ENCODE peak calls at places on chromosome 6, in seven cellular contexts. L is lower lobe of right lung, W is K562, N is osteoblast, Y is A549, T is heart left ventricle, E is upper lobe of right lung. X is an unnamed sample.

GRCh38 chr6:121413831-121414368 is 21.5 kb upstream of the GJA1 start:
- DNase-seq in L (no peak), W (no peak), N (peak; percentile 85), Y (no peak), T (no peak), E (no peak), X (no peak)

GRCh38 chr6:3418521-3419060 is 38.3 kb downstream of the SLC22A23 start:
- DNase-seq in L (no peak), W (no peak), N (no peak), Y (no peak), T (no peak), E (no peak), X (no peak)

GRCh38 chr6:99151634-99152344 is 197.7 kb downstream of the FAXC start:
- DNase-seq in L (peak; percentile 48), W (peak; percentile 54), N (no peak), Y (peak; percentile 40), T (no peak), E (peak; percentile 67), X (peak; percentile 33)

GRCh38 chr6:33081098-33081824 is 5.5 kb downstream of the HLA-DPB1 start:
- DNase-seq in L (no peak), W (no peak), N (no peak), Y (no peak), T (no peak), E (no peak), X (no peak)

GRCh38 chr6:105357147-105357546 is 45.7 kb downstream of the PREP start:
- DNase-seq in L (no peak), W (no peak), N (no peak), Y (no peak), T (no peak), E (no peak), X (no peak)

GRCh38 chr6:29502597-29502996 is 14.8 kb upstream of the MAS1L start:
- DNase-seq in L (no peak), W (no peak), N (no peak), Y (no peak), T (no peak), E (no peak), X (no peak)

GRCh38 chr6:63492476-63492875 is 79.8 kb upstream of the LOC128125822 start:
- DNase-seq in L (no peak), W (no peak), N (no peak), Y (peak; percentile 12), T (no peak), E (no peak), X (no peak)

GRCh38 chr6:32416031-32416430 is 9.1 kb upstream of the BTNL2 start:
- DNase-seq in L (no peak), W (no peak), N (no peak), Y (no peak), T (no peak), E (no peak), X (no peak)

GRCh38 chr6:118537579-118537978 is 10.5 kb upstream of the PLN start:
- DNase-seq in L (no peak), W (peak; percentile 15), N (peak; percentile 61), Y (no peak), T (no peak), E (no peak), X (no peak)

GRCh38 chr6:100617633-100618348 is 153.1 kb upstream of the SIM1 start:
- DNase-seq in L (no peak), W (no peak), N (no peak), Y (peak; percentile 6), T (no peak), E (no peak), X (no peak)

GRCh38 chr6:82773061-82773717 is 292.5 kb downstream of the UBE3D start:
- DNase-seq in L (no peak), W (no peak), N (no peak), Y (no peak), T (no peak), E (no peak), X (no peak)

GRCh38 chr6:6564154-6564553 is 24.4 kb upstream of the LY86 start:
- DNase-seq in L (no peak), W (no peak), N (no peak), Y (no peak), T (no peak), E (no peak), X (no peak)

GRCh38 chr6:160035693-160036330 is 66.9 kb downstream of the IGF2R start:
- DNase-seq in L (no peak), W (no peak), N (no peak), Y (no peak), T (no peak), E (no peak), X (no peak)

GRCh38 chr6:113684382-113684901 is 172.7 kb upstream of the MARCKS start:
- DNase-seq in L (no peak), W (no peak), N (peak; percentile 13), Y (no peak), T (no peak), E (no peak), X (no peak)

GRCh38 chr6:111788779-111789276 is 84.4 kb downstream of the FYN start:
- DNase-seq in L (no peak), W (peak; percentile 66), N (no peak), Y (no peak), T (no peak), E (no peak), X (peak; percentile 10)

GRCh38 chr6:45746046-45746445 is 269.6 kb downstream of the CLIC5 start:
- DNase-seq in L (no peak), W (no peak), N (no peak), Y (no peak), T (no peak), E (no peak), X (no peak)

GRCh38 chr6:14441371-14441781 is 323.8 kb downstream of the CD83 start:
- DNase-seq in L (no peak), W (no peak), N (no peak), Y (no peak), T (peak; percentile 36), E (no peak), X (peak; percentile 71)

GRCh38 chr6:27545271-27546046 is 72.6 kb upstream of the ZNF184 start:
- DNase-seq in L (no peak), W (peak; percentile 52), N (no peak), Y (peak; percentile 93), T (no peak), E (no peak), X (peak; percentile 47)

GRCh38 chr6:158000530-158001307 is 19.1 kb downstream of the SYNJ2 start:
- DNase-seq in L (peak; percentile 32), W (no peak), N (no peak), Y (no peak), T (no peak), E (no peak), X (no peak)

GRCh38 chr6:129634411-129635230 is 75.4 kb downstream of the ARHGAP18 start:
- DNase-seq in L (no peak), W (no peak), N (no peak), Y (no peak), T (no peak), E (no peak), X (no peak)

GRCh38 chr6:158752613-158753012 is 66.6 kb downstream of the EZR start:
- DNase-seq in L (no peak), W (no peak), N (no peak), Y (no peak), T (peak; percentile 50), E (no peak), X (no peak)

GRCh38 chr6:72999995-73000394 is 225.3 kb downstream of the KHDC1L start:
- DNase-seq in L (no peak), W (no peak), N (no peak), Y (no peak), T (no peak), E (no peak), X (no peak)

GRCh38 chr6:157060440-157060949 is 262.8 kb downstream of the TMEM242 start:
- DNase-seq in L (no peak), W (no peak), N (peak; percentile 26), Y (no peak), T (no peak), E (no peak), X (no peak)

GRCh38 chr6:11370191-11371018 is 137.9 kb upstream of the NEDD9 start:
- DNase-seq in L (no peak), W (no peak), N (no peak), Y (no peak), T (peak; percentile 64), E (no peak), X (no peak)

GRCh38 chr6:91480397-91480796 is 893.5 kb upstream of the MAP3K7 start:
- DNase-seq in L (no peak), W (no peak), N (no peak), Y (no peak), T (no peak), E (no peak), X (no peak)

GRCh38 chr6:90202156-90202555 is 94.5 kb downstream of the BACH2 start:
- DNase-seq in L (no peak), W (no peak), N (no peak), Y (no peak), T (no peak), E (no peak), X (no peak)

GRCh38 chr6:373773-374724 is 17.5 kb upstream of the IRF4 start:
- DNase-seq in L (no peak), W (no peak), N (peak; percentile 91), Y (no peak), T (no peak), E (no peak), X (no peak)
- H3K9me3 ChIP-seq in L (no peaks in the 10 kb centered on the region), W (no peaks in the 10 kb centered on the region), N (no peaks in the 10 kb centered on the region), Y (no peaks in the 10 kb centered on the region), T (no peaks in the 10 kb centered on the region), E (no peaks in the 10 kb centered on the region), X (peaks cover 25% of the 10 kb centered on the region)

GRCh38 chr6:54100411-54101006 is 10.7 kb upstream of the MLIP start:
- DNase-seq in L (no peak), W (no peak), N (no peak), Y (no peak), T (no peak), E (no peak), X (no peak)
- H3K4me1 ChIP-seq in L (no peaks in the 10 kb centered on the region), W (no peaks in the 10 kb centered on the region), N (no peaks in the 10 kb centered on the region), Y (no peaks in the 10 kb centered on the region), T (no peaks in the 10 kb centered on the region), E (no peaks in the 10 kb centered on the region), X (no peaks in the 10 kb centered on the region)

GRCh38 chr6:22132662-22133061 is 164.2 kb downstream of the PRL start:
- DNase-seq in L (no peak), W (no peak), N (no peak), Y (no peak), T (no peak), E (no peak), X (no peak)
- H3K9me3 ChIP-seq in L (no peaks in the 10 kb centered on the region), W (no peaks in the 10 kb centered on the region), N (no peaks in the 10 kb centered on the region), Y (peaks cover 6% of the 10 kb centered on the region), T (no peaks in the 10 kb centered on the region), E (no peaks in the 10 kb centered on the region), X (no peaks in the 10 kb centered on the region)

DNA sequence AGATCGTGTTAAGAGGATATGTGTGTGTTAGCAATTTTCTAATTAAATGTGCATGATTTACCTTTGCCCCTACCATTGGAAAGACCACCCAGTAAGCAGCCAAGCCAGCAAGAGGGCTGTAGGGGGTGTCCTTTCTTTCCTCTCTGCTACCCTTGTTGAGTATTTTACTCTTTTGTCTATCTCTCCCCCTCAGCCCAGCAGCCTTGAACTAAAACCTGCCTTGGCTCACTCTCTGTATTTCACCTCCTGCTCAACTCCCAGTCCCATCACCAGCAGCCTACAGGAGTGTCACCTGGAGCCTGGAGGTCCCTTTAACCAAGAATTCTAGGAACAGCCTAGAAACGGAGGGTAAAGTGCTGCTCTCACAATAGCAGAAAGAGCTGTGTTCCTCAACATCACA is 81.0 kb downstream of the HIVEP2 start:
- DNase-seq in L (no peak), W (no peak), N (no peak), Y (no peak), T (no peak), E (no peak), X (no peak)
- H3K4me1 ChIP-seq in L (peaks cover 29% of the 10 kb centered on the region), W (no peaks in the 10 kb centered on the region), N (no peaks in the 10 kb centered on the region), Y (peaks cover 1% of the 10 kb centered on the region), T (peaks cover 7% of the 10 kb centered on the region), E (peaks cover 22% of the 10 kb centered on the region), X (no peaks in the 10 kb centered on the region)

GRCh38 chr6:168823397-168824020 is 382.5 kb downstream of the SMOC2 start:
- DNase-seq in L (no peak), W (no peak), N (peak; percentile 78), Y (no peak), T (no peak), E (no peak), X (no peak)
- H3K9me3 ChIP-seq in L (no peaks in the 10 kb centered on the region), W (no peaks in the 10 kb centered on the region), N (no peaks in the 10 kb centered on the region), Y (no peaks in the 10 kb centered on the region), T (no peaks in the 10 kb centered on the region), E (no peaks in the 10 kb centered on the region), X (no peaks in the 10 kb centered on the region)

X was measured in HAP-1.